ENCODE peak calls at places on chromosomes 16 and 17, in four cellular contexts. T is WTC11; E is A549; V is activated naive CD4-positive, alpha-beta T cell treated with Interleukin-2 at 50 U/mL for 16 hours. C is an unnamed sample.

GRCh38 chr17:38349097-38349904 is 2.3 kb upstream of the SOCS7 start:
- DNase-seq in V (peak), E (peak), T (peak), C (peak)

GRCh38 chr17:5864910-5865657 is 205.1 kb upstream of the WSCD1 start:
- DNase-seq in E (no peak), V (no peak), T (no peak), C (no peak)

GRCh38 chr16:79050063-79050462 is 550.5 kb downstream of the MAF start:
- DNase-seq in T (no peak), V (no peak), E (no peak), C (no peak)

GRCh38 chr16:57475711-57476339 is 10.5 kb downstream of the DOK4 start:
- DNase-seq in E (peak), V (peak), T (peak), C (peak)

GRCh38 chr17:418421-418751 is 65.8 kb upstream of the RPH3AL start:
- DNase-seq in T (no peak), V (peak), E (no peak), C (peak)

GRCh38 chr16:61098505-61098904 is 937.7 kb downstream of the CDH8 start:
- DNase-seq in E (no peak), T (no peak), V (no peak), C (no peak)

GRCh38 chr17:64178011-64178825 is 48.3 kb upstream of the ERN1 start:
- DNase-seq in E (no peak), T (no peak), V (no peak), C (no peak)

GRCh38 chr17:50697076-50697475 is 10.6 kb downstream of the ANKRD40 start:
- DNase-seq in E (no peak), V (no peak), T (no peak), C (no peak)

GRCh38 chr17:27669850-27670249 is 38.9 kb downstream of the LGALS9 start:
- DNase-seq in T (no peak), V (no peak), E (no peak), C (no peak)

GRCh38 chr17:73528679-73529078 is 115.6 kb downstream of the SDK2 start:
- DNase-seq in E (no peak), T (no peak), V (no peak), C (no peak)

GRCh38 chr17:36947922-36948716 is 635 bp upstream of the AATF start:
- DNase-seq in T (no peak), V (no peak), E (peak), C (no peak)

GRCh38 chr16:67391424-67392300 is 1.6 kb downstream of the TPPP3 start:
- DNase-seq in T (no peak), V (no peak), E (peak), C (no peak)

GRCh38 chr16:77937473-77938195 is 84.7 kb upstream of the CLEC3A start:
- DNase-seq in V (no peak), T (no peak), E (peak), C (no peak)

GRCh38 chr17:2691069-2691871 is 20.3 kb downstream of the CLUH start:
- DNase-seq in T (no peak), E (no peak), V (no peak), C (no peak)

GRCh38 chr17:72560303-72561247 is 439.8 kb downstream of the SOX9 start:
- DNase-seq in T (peak), V (peak), E (peak), C (peak)

GRCh38 chr16:86514656-86515376 is 4.5 kb downstream of the FOXF1 start:
- DNase-seq in T (no peak), V (no peak), E (no peak), C (no peak)

GRCh38 chr16:89337965-89338364 is 120.5 kb downstream of the ZNF778 start:
- DNase-seq in T (no peak), E (no peak), V (no peak), C (no peak)

GRCh38 chr17:55722016-55722706 is 503 bp downstream of the TMEM100 start:
- DNase-seq in T (no peak), V (no peak), E (no peak), C (no peak)

GRCh38 chr17:68035131-68035522 is 408 bp upstream of the KPNA2 start:
- DNase-seq in T (peak), V (peak), E (no peak), C (peak)

GRCh38 chr16:2025878-2026460 is 733 bp upstream of the NHERF2 start:
- DNase-seq in T (no peak), E (no peak), V (no peak), C (no peak)

GRCh38 chr17:57349533-57350227 is 93.4 kb downstream of the MSI2 start:
- DNase-seq in V (no peak), E (no peak), T (no peak), C (no peak)

GRCh38 chr16:83954577-83955016 is 1.6 kb downstream of the OSGIN1 start:
- DNase-seq in E (peak), T (no peak), V (no peak), C (no peak)

GRCh38 chr17:66698270-66698669 is 136.6 kb upstream of the CACNG5 start:
- DNase-seq in E (no peak), T (no peak), V (no peak), C (no peak)

GRCh38 chr16:84074721-84075120 is 32.1 kb upstream of the SLC38A8 start:
- DNase-seq in T (no peak), E (no peak), V (no peak), C (no peak)

GRCh38 chr17:80426671-80427326 is 11.8 kb downstream of the ENDOV start:
- DNase-seq in E (peak), T (peak), V (peak), C (peak)

GRCh38 chr16:58057126-58057525 is 31.6 kb downstream of the MMP15 start:
- DNase-seq in V (no peak), T (no peak), E (no peak), C (no peak)

GRCh38 chr16:306911-307370 is 24.0 kb downstream of the PDIA2 start:
- DNase-seq in T (no peak), E (no peak), V (no peak), C (no peak)

GRCh38 chr16:89360760-89361435 is 129.5 kb downstream of the ANKRD11 start:
- DNase-seq in E (no peak), V (peak), T (no peak), C (peak)

GRCh38 chr17:82000803-82001649 is 21.7 kb downstream of the CENPX start:
- DNase-seq in E (no peak), T (no peak), V (no peak), C (no peak)

GRCh38 chr17:3536736-3537135 is 20.9 kb downstream of the TRPV3 start:
- DNase-seq in E (no peak), V (no peak), T (no peak), C (no peak)